ENCODE peak calls at places on chromosomes 2 and 18, in five cellular contexts. Q is WTC11, A is GM12878, L is K562, J is H1. W is an unnamed sample.

GRCh38 chr18:55322176-55322735 is 265.7 kb downstream of the TCF4 start:
- DNase-seq in Q (peak; percentile 71), L (no peak), A (peak; percentile 74), J (no peak), W (no peak)

GRCh38 chr2:235769046-235769445 is 275.2 kb downstream of the AGAP1 start:
- DNase-seq in L (no peak), Q (no peak), A (no peak), J (no peak), W (no peak)

GRCh38 chr18:56459451-56459777 is 179.0 kb downstream of the TXNL1 start:
- DNase-seq in A (no peak), J (no peak), L (no peak), Q (no peak), W (no peak)

GRCh38 chr2:15580451-15580850 is 11.2 kb upstream of the DDX1 start:
- DNase-seq in J (no peak), Q (no peak), A (no peak), L (no peak), W (no peak)

GRCh38 chr18:58411323-58411722 is 217.6 kb downstream of the ALPK2 start:
- DNase-seq in J (no peak), Q (no peak), A (no peak), L (no peak), W (no peak)

GRCh38 chr2:236569593-236569973 is at the start of gene ACKR3:
- DNase-seq in L (no peak), J (peak; percentile 29), Q (peak; percentile 77), A (peak; percentile 89), W (peak; percentile 41)

GRCh38 chr2:219570194-219570923 is 980 bp downstream of the OBSL1 start:
- DNase-seq in A (no peak), J (no peak), Q (peak; percentile 44), L (peak; percentile 38), W (no peak)

GRCh38 chr18:60446821-60447220 is 74.2 kb upstream of the MC4R start:
- DNase-seq in A (no peak), J (no peak), Q (no peak), L (no peak), W (no peak)

GRCh38 chr2:224268441-224268840 is 133.5 kb downstream of the FAM124B start:
- DNase-seq in J (no peak), L (no peak), A (no peak), Q (no peak), W (peak; percentile 49)

GRCh38 chr2:22282215-22282614 is 1102.8 kb upstream of the KLHL29 start:
- DNase-seq in J (no peak), A (no peak), Q (no peak), L (no peak), W (no peak)

GRCh38 chr18:79403723-79404566 is 8.2 kb downstream of the NFATC1 start:
- DNase-seq in L (no peak), A (no peak), Q (no peak), J (no peak), W (no peak)

GRCh38 chr2:26196683-26197418 is 24.0 kb downstream of the GAREM2 start:
- DNase-seq in Q (no peak), L (no peak), A (peak; percentile 46), J (no peak), W (no peak)

GRCh38 chr2:60880633-60880987 is 764 bp upstream of the REL start:
- DNase-seq in Q (no peak), A (no peak), J (no peak), L (no peak), W (no peak)

GRCh38 chr2:2667690-2668089 is 336.6 kb upstream of the MYT1L start:
- DNase-seq in A (no peak), J (no peak), Q (no peak), L (no peak), W (no peak)

GRCh38 chr18:70496749-70497294 is 208.0 kb downstream of the SOCS6 start:
- DNase-seq in L (no peak), Q (no peak), J (no peak), A (no peak), W (no peak)

GRCh38 chr18:78984941-78985784 is 5.5 kb downstream of the SALL3 start:
- DNase-seq in L (no peak), Q (peak; percentile 65), A (no peak), J (peak; percentile 51), W (peak; percentile 33)

GRCh38 chr2:219554369-219554768 is 10.5 kb downstream of the TMEM198 start:
- DNase-seq in Q (no peak), J (no peak), L (no peak), A (no peak), W (no peak)

GRCh38 chr2:201952212-201952611 is 81.4 kb upstream of the FZD7 start:
- DNase-seq in Q (peak; percentile 57), A (no peak), J (no peak), L (no peak), W (no peak)

GRCh38 chr2:20049631-20050030 is 1.8 kb downstream of the LAPTM4A start:
- DNase-seq in J (no peak), Q (no peak), L (no peak), A (no peak), W (no peak)

GRCh38 chr2:171478345-171478744 is 43.9 kb upstream of the CYBRD1 start:
- DNase-seq in L (no peak), Q (no peak), A (no peak), J (no peak), W (no peak)

GRCh38 chr2:224594840-224595239 is 9.7 kb upstream of the CUL3 start:
- DNase-seq in Q (no peak), A (no peak), L (no peak), J (no peak), W (no peak)

GRCh38 chr18:47530695-47531094 is 279.2 kb upstream of the SKOR2 start:
- DNase-seq in L (no peak), J (no peak), A (no peak), Q (no peak), W (no peak)

GRCh38 chr18:47522359-47522758 is 270.9 kb upstream of the SKOR2 start:
- DNase-seq in L (no peak), Q (no peak), A (no peak), J (no peak), W (no peak)

GRCh38 chr18:47531759-47532158 is 280.3 kb upstream of the SKOR2 start:
- DNase-seq in J (no peak), A (no peak), L (peak; percentile 16), Q (peak; percentile 47), W (no peak)

GRCh38 chr18:47528343-47528742 is 276.9 kb upstream of the SKOR2 start:
- DNase-seq in J (no peak), A (no peak), Q (no peak), L (no peak), W (no peak)

GRCh38 chr18:47526147-47526546 is 274.7 kb upstream of the SKOR2 start:
- DNase-seq in J (no peak), Q (no peak), L (no peak), A (no peak), W (no peak)
- TF ChIP-seq ATF2 in J (no peak), Q (no peak), L (no peak), A (no peak), W (no peak)

DNA sequence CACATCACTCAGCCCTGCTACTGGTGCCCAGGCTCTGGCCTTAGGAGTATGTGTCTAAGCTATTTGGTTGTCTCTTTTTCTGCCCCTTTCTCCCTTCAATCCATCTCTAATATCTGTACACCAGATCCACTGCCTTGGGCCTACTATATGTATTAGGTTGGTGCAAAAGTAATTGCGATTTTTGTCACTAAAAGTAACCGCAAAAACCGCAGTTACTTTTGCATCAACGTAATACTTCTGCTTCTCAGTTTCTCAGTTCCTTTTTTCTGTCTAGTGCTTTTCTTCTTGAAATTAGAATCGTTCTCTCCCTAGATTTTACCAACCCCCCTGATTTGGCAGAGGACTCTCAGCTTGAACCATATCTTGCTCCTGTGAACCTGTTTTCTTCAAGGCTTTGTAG is 362.6 kb upstream of the TNP1 start:
- DNase-seq in L (no peak), Q (no peak), A (peak; percentile 85), J (no peak), W (no peak)
- TF ChIP-seq ATF2 in L (no peak), Q (no peak), A (peak; percentile 98), J (no peak), W (no peak)

GRCh38 chr2:172516299-172516698 is 39.6 kb upstream of the PDK1 start:
- DNase-seq in L (no peak), J (no peak), A (no peak), Q (no peak), W (no peak)
- TF ChIP-seq ATF2 in L (no peak), J (no peak), A (no peak), Q (no peak), W (no peak)

GRCh38 chr2:37671013-37671815 is at the start of gene CDC42EP3:
- DNase-seq in J (no peak), Q (peak; percentile 74), L (peak; percentile 86), A (no peak), W (no peak)
- TF ChIP-seq ATF2 in J (no peak), Q (no peak), L (no peak), A (no peak), W (no peak)

GRCh38 chr2:212141499-212141898 is 397.1 kb downstream of the ERBB4 start:
- DNase-seq in Q (no peak), L (no peak), J (no peak), A (no peak), W (no peak)

GRCh38 chr2:212142616-212143015 is 396.0 kb downstream of the ERBB4 start:
- DNase-seq in L (no peak), J (no peak), Q (no peak), A (no peak), W (no peak)

GRCh38 chr2:212147921-212148513 is 390.6 kb downstream of the ERBB4 start:
- DNase-seq in J (no peak), L (peak; percentile 3), Q (no peak), A (no peak), W (peak; percentile 12)

DNA sequence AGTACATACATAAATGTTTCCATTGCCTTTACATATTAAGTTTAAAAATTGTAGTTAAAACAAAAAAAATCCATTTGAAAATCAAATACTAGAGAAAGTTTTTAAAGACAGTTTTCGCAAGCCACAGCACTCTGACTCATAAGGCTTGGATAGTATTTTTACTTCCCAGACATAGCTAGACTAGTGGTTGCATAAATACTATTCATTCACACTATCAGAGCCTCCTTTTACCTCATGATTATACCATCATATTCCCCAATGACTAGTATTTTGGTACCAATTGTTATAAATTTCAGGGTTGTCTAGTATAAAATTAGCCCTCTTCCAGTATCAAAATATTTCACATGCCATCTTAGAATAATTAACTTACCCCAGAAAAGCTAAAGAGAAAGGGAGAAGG is 393.5 kb downstream of the ERBB4 start:
- DNase-seq in J (no peak), L (no peak), Q (no peak), A (no peak), W (no peak)
- TF ChIP-seq ATF2 in J (no peak), L (no peak), Q (no peak), A (no peak), W (no peak)

DNA sequence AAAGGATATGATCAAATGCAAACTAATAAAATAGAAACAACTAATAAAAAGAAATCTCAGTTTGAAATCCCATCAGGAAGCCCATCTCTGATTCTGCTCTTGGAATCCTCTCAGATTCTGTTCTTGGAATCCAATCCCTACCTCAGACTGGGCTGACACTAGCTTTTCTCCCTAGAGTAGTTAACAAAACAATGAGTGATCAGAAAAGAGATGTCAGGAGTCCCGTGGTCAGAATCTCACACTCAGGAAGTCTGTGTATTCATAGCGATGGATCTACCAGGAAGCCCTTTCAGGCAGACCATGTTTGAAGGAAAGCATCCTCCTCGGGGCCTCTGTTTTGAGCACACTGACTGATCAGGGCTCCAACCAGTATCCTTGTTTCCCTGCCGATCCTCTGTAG is 150.6 kb downstream of the THADA start:
- DNase-seq in L (no peak), J (no peak), A (no peak), Q (no peak), W (no peak)
- TF ChIP-seq ATF2 in L (no peak), J (no peak), A (no peak), Q (no peak), W (no peak)

GRCh38 chr2:222427606-222428320 is 3.4 kb downstream of the SGPP2 start:
- DNase-seq in Q (no peak), L (no peak), A (no peak), J (no peak), W (no peak)
- TF ChIP-seq ATF2 in Q (no peak), L (no peak), A (peak; percentile 59), J (no peak), W (no peak)